ENCODE peak calls at places on chromosomes 13 and 19, in nine cellular contexts. K is ovary, Z is H1, U is GM12878, S is suprapubic skin, W is transverse colon, D is esophagus muscularis mucosa, G is sigmoid colon, H is stomach. B is an unnamed sample.
A peak's percentile ranks its signal among the peaks of the same experiment; 100 is the strongest.

GRCh38 chr19:288911-289310 is 2.3 kb downstream of the PLPP2 start:
- DNase-seq in H (peak; percentile 25), G (no peak), U (no peak), Z (no peak), K (no peak), S (no peak), W (peak; percentile 31), D (no peak), B (no peak)

GRCh38 chr13:109720758-109721184 is 65.6 kb downstream of the IRS2 start:
- DNase-seq in U (no peak), W (no peak), G (no peak), Z (no peak), H (peak; percentile 55), K (no peak), S (no peak), D (no peak), B (no peak)

GRCh38 chr13:42836930-42837329 is 55.5 kb downstream of the FAM216B start:
- DNase-seq in D (no peak), U (no peak), K (no peak), H (no peak), Z (peak; percentile 5), W (peak; percentile 12), S (no peak), G (no peak), B (no peak)

GRCh38 chr19:4010808-4011110 is 3.2 kb downstream of the PIAS4 start:
- DNase-seq in W (no peak), S (no peak), G (no peak), H (no peak), Z (no peak), K (no peak), U (no peak), D (no peak), B (no peak)

GRCh38 chr13:53250272-53250875 is 221.8 kb downstream of the OLFM4 start:
- DNase-seq in Z (no peak), K (no peak), W (no peak), D (no peak), U (peak; percentile 15), H (no peak), S (no peak), G (no peak), B (no peak)

GRCh38 chr13:44573790-44574465 is 2.2 kb downstream of the TSC22D1 start:
- DNase-seq in Z (no peak), W (no peak), D (no peak), K (no peak), U (no peak), G (no peak), H (peak; percentile 67), S (no peak), B (no peak)

GRCh38 chr13:59269476-59269875 is 894.3 kb downstream of the DIAPH3 start:
- DNase-seq in H (no peak), S (no peak), K (no peak), G (no peak), Z (no peak), U (no peak), W (no peak), D (no peak), B (no peak)

GRCh38 chr19:17246681-17247425 is 1.1 kb upstream of the NR2F6 start:
- DNase-seq in K (no peak), D (no peak), U (no peak), Z (no peak), W (peak; percentile 69), G (no peak), H (peak; percentile 61), S (no peak), B (no peak)

GRCh38 chr13:43880451-43880850 is 747 bp downstream of the LACC1 start:
- DNase-seq in Z (no peak), G (no peak), D (no peak), K (no peak), U (no peak), S (no peak), W (no peak), H (no peak), B (no peak)

GRCh38 chr13:61531383-61532065 is 115.9 kb upstream of the PCDH20 start:
- DNase-seq in H (no peak), D (no peak), W (no peak), G (no peak), K (no peak), Z (no peak), U (peak; percentile 17), S (no peak), B (no peak)

GRCh38 chr13:106657104-106657503 is 89.2 kb upstream of the ARGLU1 start:
- DNase-seq in Z (no peak), S (no peak), H (no peak), D (no peak), U (no peak), W (no peak), K (no peak), G (no peak), B (no peak)

GRCh38 chr19:19257836-19258588 is 15.1 kb downstream of the TM6SF2 start:
- DNase-seq in G (no peak), D (no peak), H (no peak), Z (no peak), K (no peak), U (no peak), S (no peak), W (no peak), B (no peak)

GRCh38 chr19:19257137-19257536 is 16.0 kb downstream of the TM6SF2 start:
- DNase-seq in K (no peak), U (no peak), S (no peak), W (no peak), D (no peak), H (no peak), G (no peak), Z (no peak), B (no peak)

GRCh38 chr19:19260417-19260816 is 12.7 kb downstream of the TM6SF2 start:
- DNase-seq in D (no peak), Z (no peak), K (no peak), W (no peak), G (no peak), U (no peak), S (no peak), H (no peak), B (no peak)

GRCh38 chr19:19259741-19260140 is 13.4 kb downstream of the TM6SF2 start:
- DNase-seq in H (no peak), G (no peak), U (no peak), W (no peak), K (no peak), D (no peak), S (no peak), Z (no peak), B (no peak)

GRCh38 chr19:19258589-19259338 is 14.3 kb downstream of the TM6SF2 start:
- DNase-seq in D (no peak), W (no peak), H (no peak), Z (no peak), K (no peak), G (no peak), S (no peak), U (no peak), B (no peak)
- H3K27me3 ChIP-seq in D (peaks cover 14% of the 10 kb centered on the region), W (peaks cover 56% of the 10 kb centered on the region), H (peaks cover 43% of the 10 kb centered on the region), Z (peaks cover 18% of the 10 kb centered on the region), K (no peaks in the 10 kb centered on the region), G (peaks cover 35% of the 10 kb centered on the region), S (peaks cover 55% of the 10 kb centered on the region), U (no peaks in the 10 kb centered on the region), B (no peaks in the 10 kb centered on the region)

DNA sequence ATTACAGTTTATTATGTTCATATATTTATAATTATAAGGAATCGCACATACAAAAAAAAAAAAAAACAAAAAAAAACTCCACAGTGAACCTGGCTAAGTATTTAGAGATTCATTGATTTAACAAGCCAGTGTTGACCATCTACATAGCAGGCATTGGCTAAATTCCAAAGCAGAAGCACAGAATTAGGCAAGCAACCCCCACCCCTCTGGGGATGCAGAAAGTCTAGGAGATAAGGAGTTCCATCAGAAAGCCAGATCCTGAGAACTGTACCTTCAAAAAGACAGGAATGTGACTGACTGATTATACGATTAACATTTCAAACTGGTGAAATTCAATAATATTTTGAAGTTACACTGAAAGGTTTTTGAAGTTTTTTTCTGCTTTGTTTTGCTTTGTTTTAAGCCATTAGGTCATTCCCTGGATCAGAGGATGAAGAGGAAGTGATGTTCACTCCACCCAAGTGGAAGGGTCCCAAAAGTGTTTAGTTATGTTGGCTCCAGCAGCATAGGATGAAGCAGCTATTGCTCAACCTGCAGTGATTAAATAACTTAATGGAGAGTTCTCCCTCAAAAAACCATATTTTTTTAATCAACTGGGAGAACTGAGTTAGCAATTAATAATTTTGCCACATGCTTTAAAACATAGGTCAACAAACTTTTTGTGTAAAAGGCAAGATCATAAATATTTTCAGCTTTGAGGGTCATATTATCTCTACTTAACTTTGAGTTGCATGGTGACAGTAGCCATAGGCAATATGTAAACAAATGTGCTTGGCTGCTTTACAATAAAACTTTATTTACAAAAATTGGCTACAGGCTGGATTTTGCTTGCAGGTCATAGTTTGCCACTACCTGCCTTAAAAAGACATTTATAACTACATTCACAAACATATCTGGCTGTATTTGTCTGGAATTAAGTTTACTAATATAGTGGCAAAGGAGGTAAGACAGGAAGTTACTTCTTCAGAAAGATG is 49.6 kb downstream of the DOCK9 start:
- DNase-seq in S (no peak), W (no peak), Z (no peak), U (no peak), H (no peak), K (no peak), G (peak; percentile 73), D (peak; percentile 84), B (peak; percentile 73)
- TF ChIP-seq EP300 in S (no peak), W (no peak), Z (no peak), U (no peak), H (no peak), K (no peak), G (no peak), D (no peak), B (peak; percentile 88)

GRCh38 chr13:112454648-112455334 is 78.6 kb downstream of the SPACA7 start:
- DNase-seq in Z (no peak), S (no peak), U (no peak), K (no peak), H (no peak), G (no peak), W (no peak), D (peak; percentile 81), B (no peak)

GRCh38 chr13:112455476-112456059 is 79.4 kb downstream of the SPACA7 start:
- DNase-seq in H (no peak), U (no peak), K (no peak), G (no peak), S (peak; percentile 58), W (no peak), Z (no peak), D (peak; percentile 87), B (no peak)

GRCh38 chr13:112453207-112453829 is 77.2 kb downstream of the SPACA7 start:
- DNase-seq in G (no peak), S (no peak), D (peak; percentile 77), W (no peak), H (peak; percentile 23), U (no peak), Z (no peak), K (no peak), B (no peak)

GRCh38 chr13:112452380-112453206 is 76.4 kb downstream of the SPACA7 start:
- DNase-seq in D (peak; percentile 70), H (peak; percentile 22), U (no peak), K (no peak), Z (no peak), W (no peak), S (no peak), G (no peak), B (no peak)

GRCh38 chr13:112453874-112454647 is 77.9 kb downstream of the SPACA7 start:
- DNase-seq in S (peak; percentile 47), Z (no peak), H (no peak), K (no peak), W (no peak), G (no peak), D (peak; percentile 86), U (no peak), B (no peak)
- H3K27me3 ChIP-seq in S (peaks cover 14% of the 10 kb centered on the region), Z (no peaks in the 10 kb centered on the region), H (no peaks in the 10 kb centered on the region), K (no peaks in the 10 kb centered on the region), W (no peaks in the 10 kb centered on the region), G (no peaks in the 10 kb centered on the region), D (no peaks in the 10 kb centered on the region), U (no peaks in the 10 kb centered on the region), B (no peaks in the 10 kb centered on the region)

GRCh38 chr19:42532881-42533280 is 4.6 kb upstream of the CEACAM1 start:
- DNase-seq in Z (no peak), W (no peak), K (no peak), U (no peak), G (no peak), D (no peak), S (no peak), H (no peak), B (no peak)
- TF ChIP-seq EP300 in Z (no peak), W (no peak), K (no peak), U (no peak), G (no peak), D (no peak), S (no peak), H (no peak), B (no peak)